ENCODE peak calls at places on chromosomes 11 and 22, in four cellular contexts. R is HFFc6, E is neural crest cell, J is H1. P is an unnamed sample.

GRCh38 chr11:83162377-83162776 is 5.4 kb downstream of the PCF11 start:
- DNase-seq in R (no peak), E (no peak), J (no peak), P (no peak)

GRCh38 chr11:104582431-104582830 is 315.8 kb downstream of the CASP12 start:
- DNase-seq in R (no peak), J (no peak), E (no peak), P (no peak)

GRCh38 chr22:46750861-46751260 is 11.6 kb upstream of the TBC1D22A start:
- DNase-seq in E (no peak), R (no peak), J (no peak), P (no peak)

GRCh38 chr11:2210366-2211112 is 38.9 kb upstream of the TH start:
- DNase-seq in J (peak; percentile 39), R (no peak), E (no peak), P (no peak)

GRCh38 chr11:14310696-14311095 is 48.3 kb downstream of the RRAS2 start:
- DNase-seq in E (no peak), R (no peak), J (no peak), P (no peak)

GRCh38 chr11:93933230-93933629 is 82.8 kb upstream of the VSTM5 start:
- DNase-seq in J (no peak), R (no peak), E (no peak), P (no peak)

GRCh38 chr11:72814831-72815618 is 814 bp downstream of the ATG16L2 start:
- DNase-seq in R (peak; percentile 60), J (no peak), E (no peak), P (peak; percentile 64)

GRCh38 chr22:41038732-41039131 is 53.7 kb upstream of the EP300 start:
- DNase-seq in E (no peak), J (no peak), R (no peak), P (no peak)

GRCh38 chr11:78277314-78277994 is 88.7 kb downstream of the USP35 start:
- DNase-seq in R (no peak), J (no peak), E (no peak), P (no peak)

GRCh38 chr22:25159028-25159427 is 40.6 kb upstream of the CRYBB3 start:
- DNase-seq in R (peak; percentile 10), J (no peak), E (no peak), P (no peak)

GRCh38 chr22:44580756-44581435 is 82.9 kb upstream of the RTL6 start:
- DNase-seq in R (no peak), E (no peak), J (no peak), P (no peak)

GRCh38 chr11:8030526-8031247 is 43.5 kb downstream of the EIF3F start:
- DNase-seq in J (peak; percentile 35), E (no peak), R (no peak), P (no peak)

GRCh38 chr11:74815966-74816365 is 67.3 kb downstream of the RNF169 start:
- DNase-seq in E (no peak), R (no peak), J (no peak), P (no peak)

GRCh38 chr22:24761888-24762675 is 12.4 kb downstream of the PIWIL3 start:
- DNase-seq in R (no peak), J (no peak), E (no peak), P (no peak)

GRCh38 chr11:2672553-2673249 is 27.1 kb downstream of the KCNQ1OT1 start:
- DNase-seq in R (no peak), J (peak; percentile 28), E (no peak), P (no peak)

GRCh38 chr22:44351685-44352377 is 39.1 kb upstream of the SHISAL1 start:
- DNase-seq in E (no peak), R (peak; percentile 84), J (no peak), P (no peak)

GRCh38 chr11:73866586-73866996 is 10.1 kb downstream of the COA4 start:
- DNase-seq in E (no peak), R (peak; percentile 88), J (no peak), P (no peak)

GRCh38 chr11:119806064-119806915 is 77.3 kb upstream of the NECTIN1 start:
- DNase-seq in J (no peak), R (no peak), E (no peak), P (no peak)

GRCh38 chr11:111303476-111303875 is 5.1 kb downstream of the POU2AF3 start:
- DNase-seq in J (no peak), E (no peak), R (no peak), P (no peak)

GRCh38 chr11:3106736-3107524 is 49.7 kb upstream of the CARS1 start:
- DNase-seq in J (peak; percentile 47), R (no peak), E (no peak), P (no peak)

GRCh38 chr11:60485987-60486386 is 6.6 kb upstream of the MS4A12 start:
- DNase-seq in J (peak; percentile 54), R (no peak), E (peak; percentile 8), P (no peak)

GRCh38 chr22:22213231-22213630 is 31.4 kb upstream of the VPREB1 start:
- DNase-seq in R (no peak), J (no peak), E (no peak), P (no peak)

GRCh38 chr11:33716236-33716635 is 15.6 kb upstream of the C11orf91 start:
- DNase-seq in R (peak; percentile 41), E (no peak), J (no peak), P (no peak)

GRCh38 chr11:1054143-1055108 is 17.9 kb upstream of the MUC6 start:
- DNase-seq in R (peak; percentile 11), E (no peak), J (no peak), P (no peak)

GRCh38 chr11:71251159-71251721 is 1.1 kb downstream of the SHANK2 start:
- DNase-seq in J (no peak), R (no peak), E (no peak), P (no peak)

GRCh38 chr11:19984048-19984742 is 176.1 kb downstream of the DBX1 start:
- DNase-seq in E (no peak), J (no peak), R (no peak), P (no peak)

GRCh38 chr11:133215529-133216230 is 316.6 kb downstream of the OPCML start:
- DNase-seq in E (no peak), R (no peak), J (no peak), P (no peak)

GRCh38 chr22:28925916-28926315 is 42.5 kb downstream of the ZNRF3 start:
- DNase-seq in J (no peak), R (no peak), E (no peak), P (no peak)

GRCh38 chr11:96000064-96000463 is 76.2 kb upstream of the MTMR2 start:
- DNase-seq in E (no peak), R (no peak), J (no peak), P (no peak)
- TF ChIP-seq CTCF in E (no peak), R (no peak), J (no peak), P (no peak)

GRCh38 chr11:122215244-122215992 is 99.4 kb upstream of the BLID start:
- DNase-seq in R (peak; percentile 96), J (peak; percentile 89), E (peak; percentile 66), P (peak; percentile 33)
- TF ChIP-seq CTCF in R (peak; percentile 94), J (peak; percentile 84), E (peak; percentile 88), P (peak; percentile 68)

GRCh38 chr11:13297917-13298356 is 20.3 kb downstream of the BMAL1 start:
- DNase-seq in R (no peak), E (no peak), J (no peak), P (no peak)

GRCh38 chr11:13294178-13294577 is 16.6 kb downstream of the BMAL1 start:
- DNase-seq in E (no peak), R (no peak), J (no peak), P (no peak)

GRCh38 chr11:13297308-13297916 is 19.8 kb downstream of the BMAL1 start:
- DNase-seq in J (no peak), R (no peak), E (no peak), P (no peak)

GRCh38 chr11:13292970-13293369 is 15.4 kb downstream of the BMAL1 start:
- DNase-seq in E (no peak), R (no peak), J (no peak), P (no peak)

GRCh38 chr11:13294771-13295579 is 17.4 kb downstream of the BMAL1 start:
- DNase-seq in R (no peak), J (no peak), E (no peak), P (no peak)
- TF ChIP-seq CTCF in R (no peak), J (no peak), E (no peak), P (no peak)

DNA sequence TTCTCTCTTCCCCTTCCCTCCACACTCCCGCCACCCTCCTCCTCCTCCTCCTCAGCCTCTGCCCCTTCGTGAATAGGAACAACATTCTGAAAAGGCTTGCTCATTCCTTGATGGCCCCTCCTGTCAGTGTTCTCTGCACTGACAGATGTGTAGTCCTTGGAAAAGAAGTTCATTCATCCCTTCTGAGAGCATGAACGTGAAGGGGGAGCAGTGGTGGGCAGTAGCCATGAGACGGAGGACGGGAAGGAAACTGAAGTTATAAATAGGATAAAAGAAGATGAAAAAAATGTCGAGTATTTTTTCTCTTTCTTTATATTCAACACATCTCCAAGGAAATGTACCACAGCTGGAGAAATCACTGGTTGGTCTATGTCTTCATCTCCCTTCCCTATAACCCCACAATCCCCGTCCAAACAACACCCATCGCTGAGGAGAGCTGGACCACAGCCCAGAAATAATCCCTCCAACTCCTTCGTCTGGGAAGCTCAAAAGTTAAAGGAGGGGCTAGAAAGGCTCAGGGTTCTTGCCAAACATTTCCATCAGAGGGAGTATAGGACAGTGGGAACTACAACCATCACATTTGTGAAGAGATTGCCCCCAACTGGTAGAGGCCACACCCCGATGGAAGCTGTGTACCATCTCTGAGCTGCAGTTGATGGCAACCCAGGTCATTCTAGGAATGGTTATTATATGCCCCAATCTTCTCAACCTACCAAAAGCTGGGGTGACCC is 33.5 kb downstream of the ETS1 start:
- DNase-seq in R (peak; percentile 20), J (no peak), E (no peak), P (no peak)
- TF ChIP-seq CTCF in R (peak; percentile 61), J (peak; percentile 60), E (no peak), P (no peak)